ENCODE peak calls at places on chromosomes 7 and 10, in eight cellular contexts. R, J, G, Q, B, Z, K and F are unnamed samples. For H3K9me3, the result is how much of the 10 kb centered on the place peaks cover.

GRCh38 chr7:4882169-4882741 is 1.3 kb downstream of the RADIL start:
- DNase-seq in R (no peak), J (peak), G (no peak), Q (peak), B (peak), Z (no peak), K (peak), F (no peak)

GRCh38 chr10:126854726-126855125 is 50.5 kb upstream of the DOCK1 start:
- DNase-seq in R (no peak), J (no peak), G (no peak), Q (no peak), B (no peak), Z (no peak), K (no peak), F (no peak)

GRCh38 chr10:11612004-11613001 is 853 bp upstream of the USP6NL start:
- DNase-seq in R (peak), J (no peak), G (no peak), Q (peak), B (no peak), Z (no peak), K (peak), F (no peak)

GRCh38 chr7:120070201-120070600 is 202.8 kb upstream of the KCND2 start:
- DNase-seq in R (no peak), J (no peak), G (no peak), Q (no peak), B (no peak), Z (no peak), K (no peak), F (no peak)

GRCh38 chr7:28958235-28958945 is at the start of gene TRIL:
- DNase-seq in R (no peak), J (peak), G (no peak), Q (peak), B (peak), Z (peak), K (peak), F (no peak)

GRCh38 chr10:92486637-92487036 is 87.3 kb downstream of the IDE start:
- DNase-seq in R (no peak), J (no peak), G (no peak), Q (no peak), B (no peak), Z (no peak), K (no peak), F (no peak)

GRCh38 chr7:88661921-88662320 is 97.6 kb upstream of the ZNF804B start:
- DNase-seq in R (no peak), J (no peak), G (no peak), Q (no peak), B (no peak), Z (no peak), K (no peak), F (no peak)

GRCh38 chr10:1049425-1049958 is 573 bp upstream of the IDI1 start:
- DNase-seq in R (no peak), J (no peak), G (no peak), Q (no peak), B (no peak), Z (no peak), K (no peak), F (no peak)

GRCh38 chr10:102613286-102613685 is 31.0 kb upstream of the TRIM8 start:
- DNase-seq in R (no peak), J (no peak), G (no peak), Q (no peak), B (no peak), Z (peak), K (no peak), F (peak)

GRCh38 chr10:43222296-43222695 is 44.6 kb downstream of the RASGEF1A start:
- DNase-seq in R (no peak), J (no peak), G (no peak), Q (no peak), B (peak), Z (no peak), K (no peak), F (no peak)

GRCh38 chr10:13816195-13816926 is 229.6 kb downstream of the PRPF18 start:
- DNase-seq in R (no peak), J (peak), G (no peak), Q (peak), B (no peak), Z (peak), K (peak), F (no peak)

DNA sequence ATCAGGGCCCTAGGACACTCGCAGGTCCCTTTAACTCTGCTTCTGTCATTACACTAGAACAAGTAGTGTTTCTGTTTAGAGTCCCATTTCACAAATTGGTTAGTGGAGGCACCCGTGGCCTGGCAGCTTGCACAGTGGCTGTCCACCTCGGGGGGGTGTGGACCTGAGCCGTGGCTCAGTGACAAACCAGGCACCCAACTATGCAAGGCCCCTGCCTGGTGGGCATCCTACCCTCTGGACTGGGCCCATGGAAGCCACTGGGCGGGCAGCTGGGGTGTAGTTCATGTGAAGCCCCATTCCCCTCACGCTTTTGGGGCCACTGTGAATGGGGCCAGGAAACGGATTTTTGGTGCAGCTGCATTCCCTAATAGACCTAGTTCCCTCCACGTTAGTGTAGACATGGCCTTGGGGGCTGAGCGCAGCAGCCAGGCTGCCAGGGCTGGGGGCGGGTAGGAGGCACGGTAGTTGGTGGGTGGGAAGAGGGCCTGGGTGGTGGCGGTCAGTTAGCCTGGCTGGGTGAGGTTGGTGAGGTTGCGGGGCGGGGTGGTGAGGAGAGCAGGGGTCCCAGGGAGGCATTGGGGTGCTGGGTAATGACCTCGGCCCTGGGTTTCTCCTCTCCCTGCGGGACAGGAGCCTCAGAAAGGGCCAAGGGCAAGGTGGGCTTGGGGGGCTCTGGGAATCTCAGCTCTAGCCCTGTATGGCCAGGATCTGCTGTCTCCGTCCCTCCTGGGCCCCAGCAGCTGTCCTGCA is 18.7 kb downstream of the ZNF316 start:
- DNase-seq in R (no peak), J (no peak), G (no peak), Q (no peak), B (peak), Z (no peak), K (no peak), F (no peak)
- H3K9me3 ChIP-seq in R (under half), J (under half), G (under half), Q (under half), B (under half), Z (under half), K (under half), F (under half)

GRCh38 chr7:30474485-30474884 is 4.1 kb downstream of the NOD1 start:
- DNase-seq in R (no peak), J (no peak), G (no peak), Q (no peak), B (peak), Z (no peak), K (no peak), F (no peak)
- H3K9me3 ChIP-seq in R (under half), J (under half), G (under half), Q (under half), B (under half), Z (under half), K (under half), F (under half)

DNA sequence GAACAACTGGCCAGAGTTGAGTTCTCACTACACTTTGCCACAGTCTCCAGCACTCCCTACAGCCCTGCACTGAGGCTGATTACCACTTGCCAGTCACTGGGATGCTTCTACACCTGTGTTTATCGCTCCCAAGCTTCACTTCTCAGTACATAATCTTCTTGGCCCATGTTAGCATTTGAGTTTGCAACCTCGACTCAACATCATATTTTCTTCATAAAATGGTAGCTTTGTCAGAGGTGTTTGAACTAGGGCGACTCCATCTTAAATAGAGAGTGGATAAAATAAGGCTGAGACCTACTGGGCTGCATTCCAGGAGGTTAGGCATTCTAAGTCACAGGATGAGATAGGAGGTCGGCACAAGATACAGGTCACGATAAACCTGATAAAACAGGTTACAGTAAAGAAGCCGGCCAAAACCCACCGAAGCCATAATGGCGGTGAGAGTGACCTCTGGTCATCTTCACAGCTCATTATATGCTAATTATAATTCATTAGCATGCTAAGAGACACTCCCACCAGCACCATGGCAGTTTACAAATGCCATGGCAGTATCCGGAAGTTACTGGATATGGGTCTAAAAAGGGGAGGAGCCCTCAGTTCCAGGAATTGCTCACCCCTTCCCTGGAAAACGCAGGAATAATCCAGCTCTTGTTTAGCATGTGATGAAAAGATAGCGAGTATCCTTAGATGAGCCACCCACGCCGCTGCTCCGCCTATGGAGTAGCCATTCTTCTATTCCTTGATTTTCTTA is 105.8 kb upstream of the KLF6 start:
- DNase-seq in R (no peak), J (no peak), G (no peak), Q (no peak), B (no peak), Z (no peak), K (no peak), F (no peak)
- H3K9me3 ChIP-seq in R (under half), J (under half), G (under half), Q (under half), B (under half), Z (under half), K (under half), F (under half)

GRCh38 chr10:86102031-86102430 is 264.6 kb downstream of the GRID1 start:
- DNase-seq in R (no peak), J (no peak), G (no peak), Q (no peak), B (no peak), Z (no peak), K (no peak), F (no peak)
- H3K9me3 ChIP-seq in R (under half), J (under half), G (under half), Q (under half), B (under half), Z (under half), K (under half), F (under half)

GRCh38 chr7:42552227-42552626 is 315.2 kb upstream of the GLI3 start:
- DNase-seq in R (no peak), J (no peak), G (no peak), Q (no peak), B (no peak), Z (no peak), K (no peak), F (no peak)
- H3K9me3 ChIP-seq in R (under half), J (under half), G (under half), Q (under half), B (half or more), Z (under half), K (under half), F (under half)